ENCODE peak calls at places on chromosomes 11 and 22, in five cellular contexts. Y, Z, J, D and H are unnamed samples.

GRCh38 chr11:71251159-71251721 is 1.1 kb downstream of the SHANK2 start:
- DNase-seq in Y (no peak), Z (no peak), D (no peak), J (no peak), H (no peak)

GRCh38 chr11:128522063-128522942 is 65.1 kb downstream of the ETS1 start:
- DNase-seq in Y (peak; percentile 94), Z (peak; percentile 94), J (peak; percentile 91), D (peak; percentile 93), H (peak; percentile 43)

GRCh38 chr11:86876716-86877234 is 76.4 kb downstream of the PRSS23 start:
- DNase-seq in D (no peak), J (no peak), Z (no peak), Y (no peak), H (no peak)

GRCh38 chr11:82732734-82733443 is 775 bp downstream of the FAM181B start:
- DNase-seq in J (no peak), Y (no peak), Z (no peak), D (no peak), H (no peak)

GRCh38 chr11:113690619-113691569 is 15.2 kb downstream of the TMPRSS5 start:
- DNase-seq in Z (peak; percentile 78), D (peak; percentile 22), Y (no peak), J (no peak), H (no peak)

GRCh38 chr11:124570160-124570559 is 363 bp downstream of the OR8A1 start:
- DNase-seq in Y (no peak), J (no peak), D (no peak), Z (no peak), H (no peak)

GRCh38 chr11:122207505-122207904 is 91.5 kb upstream of the BLID start:
- DNase-seq in D (peak; percentile 96), J (no peak), Y (no peak), Z (no peak), H (no peak)

GRCh38 chr11:112024778-112025678 is at the start of gene DLAT:
- DNase-seq in J (peak; percentile 74), Z (peak; percentile 83), Y (peak; percentile 80), D (peak; percentile 78), H (peak; percentile 69)

GRCh38 chr22:29503811-29504372 is 23.9 kb downstream of the NEFH start:
- DNase-seq in J (no peak), D (peak; percentile 78), Z (no peak), Y (peak; percentile 50), H (no peak)

GRCh38 chr22:49935561-49935960 is 17.1 kb downstream of the CRELD2 start:
- DNase-seq in D (peak; percentile 57), J (no peak), Y (no peak), Z (no peak), H (no peak)

GRCh38 chr11:2704896-2705606 is 5.3 kb upstream of the KCNQ1OT1 start:
- DNase-seq in D (no peak), Z (no peak), Y (no peak), J (no peak), H (no peak)

GRCh38 chr22:44538518-44539315 is 40.7 kb upstream of the RTL6 start:
- DNase-seq in J (no peak), Z (peak; percentile 49), Y (no peak), D (no peak), H (no peak)

GRCh38 chr22:18000441-18001039 is 23.8 kb downstream of the MICAL3 start:
- DNase-seq in Y (no peak), Z (no peak), J (no peak), D (peak; percentile 30), H (no peak)

GRCh38 chr11:36373040-36374010 is 77.2 kb downstream of the PRR5L start:
- DNase-seq in Z (no peak), Y (peak; percentile 37), D (peak; percentile 36), J (no peak), H (no peak)

GRCh38 chr11:45669146-45669545 is 3.7 kb upstream of the CHST1 start:
- DNase-seq in J (no peak), Y (no peak), Z (no peak), D (no peak), H (no peak)

GRCh38 chr11:47765086-47765485 is 2.1 kb downstream of the FNBP4 start:
- DNase-seq in D (peak; percentile 9), Z (no peak), J (no peak), Y (no peak), H (no peak)

GRCh38 chr11:48066881-48067800 is 86.8 kb downstream of the PTPRJ start:
- DNase-seq in Z (no peak), Y (no peak), J (no peak), D (peak; percentile 45), H (no peak)

GRCh38 chr11:129734654-129735053 is 81.0 kb upstream of the TMEM45B start:
- DNase-seq in J (no peak), Y (no peak), D (no peak), Z (peak; percentile 16), H (no peak)

GRCh38 chr11:12764187-12764914 is 90.1 kb downstream of the TEAD1 start:
- DNase-seq in J (no peak), D (no peak), Y (no peak), Z (no peak), H (no peak)

GRCh38 chr11:27722117-27722844 is 22.0 kb upstream of the BDNF start:
- DNase-seq in Y (no peak), Z (no peak), D (peak; percentile 32), J (no peak), H (no peak)

GRCh38 chr11:27720277-27720830 is 20.1 kb upstream of the BDNF start:
- DNase-seq in J (no peak), D (peak; percentile 69), Y (no peak), Z (no peak), H (no peak)

GRCh38 chr11:27719575-27719925 is 19.3 kb upstream of the BDNF start:
- DNase-seq in J (no peak), Z (no peak), Y (no peak), D (no peak), H (no peak)

GRCh38 chr11:27722945-27723344 is 22.7 kb upstream of the BDNF start:
- DNase-seq in D (no peak), J (no peak), Y (no peak), Z (no peak), H (no peak)

DNA sequence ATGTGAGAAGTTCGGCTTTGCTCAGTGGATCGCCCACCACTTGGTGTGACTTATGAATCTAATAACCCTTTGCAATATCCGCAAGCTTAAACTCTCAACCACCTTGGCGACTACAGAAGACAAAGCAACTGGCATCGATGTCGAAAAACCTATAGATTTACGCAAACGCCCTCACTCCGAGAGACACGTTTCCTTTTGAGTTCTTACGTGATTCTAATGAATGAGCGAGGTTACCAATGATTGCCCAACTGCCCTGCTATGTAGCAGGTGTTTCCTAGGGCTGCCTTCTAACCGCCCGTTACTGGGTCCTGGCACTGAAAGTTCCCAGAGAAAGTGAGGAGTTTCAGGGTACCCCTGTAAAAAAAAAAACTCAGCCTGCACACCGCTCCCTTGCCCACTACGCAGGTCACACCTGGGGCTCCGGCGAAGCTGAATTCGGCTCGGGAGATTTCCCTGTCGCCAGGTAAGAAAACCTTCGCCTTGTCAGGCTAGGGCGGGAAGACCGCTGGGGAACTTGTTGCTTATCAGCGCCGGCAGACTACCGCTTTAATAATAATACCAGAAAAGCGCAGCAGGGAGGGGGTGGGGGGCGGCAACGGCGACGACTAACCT is 21.4 kb upstream of the BDNF start:
- DNase-seq in D (no peak), Z (no peak), Y (no peak), J (no peak), H (no peak)
- H3K4me3 ChIP-seq in D (peak overlapping the region; percentile 69), Z (no peak overlapping the region), Y (peak overlapping the region; percentile 36), J (no peak overlapping the region), H (no peak overlapping the region)

GRCh38 chr11:116927163-116927772 is 89.8 kb upstream of the APOA1 start:
- DNase-seq in D (no peak), Z (no peak), Y (no peak), J (peak; percentile 23), H (no peak)
- TF ChIP-seq CTCF in D (peak; percentile 48), Z (peak; percentile 56), Y (no peak), J (peak; percentile 71), H (no peak)

DNA sequence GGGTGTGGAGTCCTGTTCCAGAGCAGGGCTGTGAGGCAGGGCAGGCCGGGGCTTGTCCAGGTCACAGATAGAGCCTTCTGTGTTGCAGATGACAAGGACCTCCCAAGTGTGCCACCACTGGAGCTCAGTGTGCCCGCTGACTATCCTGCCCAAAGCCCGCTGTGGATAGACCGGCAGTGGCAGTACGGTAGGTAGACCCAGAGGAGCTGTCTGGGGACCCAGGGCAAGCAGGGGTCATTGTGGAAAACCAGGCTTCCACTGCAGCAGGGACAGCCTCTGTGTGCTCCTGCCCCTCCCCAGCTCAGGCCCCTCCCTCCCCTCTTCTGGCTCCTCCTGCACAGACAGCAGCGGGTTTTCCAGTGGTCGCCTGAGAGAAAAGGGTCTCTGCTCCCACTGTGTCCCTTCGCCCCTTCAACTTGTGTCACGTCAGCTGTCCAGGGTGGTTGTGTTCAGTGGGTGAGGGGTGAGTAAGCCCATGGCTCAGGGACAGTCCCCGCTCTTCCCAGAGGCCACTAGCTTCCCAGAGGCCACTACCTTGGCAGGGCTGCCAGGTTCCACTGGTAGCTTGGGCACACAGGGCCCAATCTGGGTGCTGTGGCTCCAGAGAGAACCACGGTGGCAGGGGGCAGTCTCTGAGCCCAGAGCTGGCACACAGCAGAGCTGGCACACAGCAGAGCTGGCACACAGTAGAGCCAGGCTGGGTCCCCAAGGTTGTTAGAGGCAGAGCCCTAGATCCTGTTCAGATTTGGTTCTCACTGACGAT is 78.4 kb downstream of the MED15 start:
- DNase-seq in Y (no peak), J (no peak), D (no peak), Z (no peak), H (no peak)
- H3K4me3 ChIP-seq in Y (no peak overlapping the region), J (no peak overlapping the region), D (no peak overlapping the region), Z (no peak overlapping the region), H (no peak overlapping the region)

GRCh38 chr22:27150530-27150909 is 493.1 kb downstream of the MIAT start:
- DNase-seq in Y (peak; percentile 30), Z (no peak), J (no peak), D (peak; percentile 6), H (no peak)

GRCh38 chr22:27152883-27153282 is 495.5 kb downstream of the MIAT start:
- DNase-seq in J (no peak), Z (no peak), Y (no peak), D (no peak), H (no peak)

GRCh38 chr22:27149886-27150529 is 492.6 kb downstream of the MIAT start:
- DNase-seq in Y (no peak), Z (no peak), J (no peak), D (peak; percentile 41), H (no peak)

GRCh38 chr22:27152033-27152432 is 494.6 kb downstream of the MIAT start:
- DNase-seq in J (no peak), D (no peak), Z (no peak), Y (no peak), H (no peak)

DNA sequence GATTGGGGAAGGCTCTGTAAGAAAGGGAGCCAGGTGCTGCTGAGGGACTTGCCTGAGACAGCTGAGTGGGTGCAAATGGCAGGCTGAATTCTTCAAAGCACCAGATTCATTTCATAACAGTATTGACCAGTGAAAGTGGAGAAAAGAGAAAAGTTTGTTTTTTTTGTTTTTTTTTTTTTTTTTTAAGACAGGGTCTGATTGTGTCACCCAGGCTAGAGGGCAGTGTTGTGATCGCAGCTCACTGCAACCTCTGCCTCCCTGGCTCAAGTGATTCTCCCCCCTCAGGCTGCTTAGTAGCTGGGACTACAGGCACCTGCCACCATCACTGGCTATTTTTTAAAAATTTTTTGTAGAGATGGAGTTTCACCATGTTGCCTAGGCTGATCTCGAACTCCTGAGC is 494.0 kb downstream of the MIAT start:
- DNase-seq in Y (no peak), D (no peak), J (no peak), Z (no peak), H (no peak)
- TF ChIP-seq CTCF in Y (no peak), D (no peak), J (no peak), Z (peak; percentile 41), H (no peak)

GRCh38 chr22:42346722-42347121 is 76.3 kb upstream of the TCF20 start:
- DNase-seq in Y (no peak), J (no peak), Z (no peak), D (no peak), H (no peak)
- H3K4me3 ChIP-seq in Y (no peak overlapping the region), J (no peak overlapping the region), Z (no peak overlapping the region), D (no peak overlapping the region), H (no peak overlapping the region)